ENCODE peak calls at places on chromosomes 1 and 21, in four cellular contexts. X, V, B and G are unnamed samples.

GRCh38 chr1:229184066-229184465 is 86.8 kb upstream of the RAB4A start:
- DNase-seq in X (no peak), V (no peak), B (no peak), G (no peak)

GRCh38 chr1:220045356-220046051 is 801 bp downstream of the EPRS1 start:
- DNase-seq in X (no peak), V (no peak), B (no peak), G (no peak)

GRCh38 chr21:28464095-28464494 is 528.6 kb downstream of the LTN1 start:
- DNase-seq in X (no peak), V (no peak), B (no peak), G (no peak)

GRCh38 chr21:42649122-42650032 is 4.0 kb upstream of the PDE9A start:
- DNase-seq in X (no peak), V (no peak), B (no peak), G (no peak)

GRCh38 chr1:40986929-40987328 is 7.4 kb downstream of the CTPS1 start:
- DNase-seq in X (no peak), V (no peak), B (no peak), G (no peak)

GRCh38 chr1:228646717-228647522 is 88.4 kb upstream of the RHOU start:
- DNase-seq in X (peak; percentile 51), V (peak; percentile 27), B (peak; percentile 34), G (peak; percentile 17)

GRCh38 chr21:46347791-46348381 is 23.9 kb downstream of the PCNT start:
- DNase-seq in X (no peak), V (no peak), B (no peak), G (no peak)

GRCh38 chr21:44801468-44802395 is at the start of gene UBE2G2:
- DNase-seq in X (peak; percentile 82), V (peak; percentile 83), B (peak; percentile 77), G (peak; percentile 81)

GRCh38 chr1:162709870-162710269 is 77.6 kb downstream of the DDR2 start:
- DNase-seq in X (no peak), V (no peak), B (no peak), G (no peak)

GRCh38 chr21:41638201-41638790 is 128.6 kb downstream of the RIPK4 start:
- DNase-seq in X (no peak), V (no peak), B (no peak), G (no peak)

GRCh38 chr1:66258404-66259105 is 275.4 kb upstream of the SGIP1 start:
- DNase-seq in X (no peak), V (no peak), B (no peak), G (no peak)

GRCh38 chr1:184975208-184975875 is 1.0 kb upstream of the NIBAN1 start:
- DNase-seq in X (no peak), V (no peak), B (no peak), G (no peak)

GRCh38 chr1:145690587-145691558 is 16.3 kb downstream of the PDZK1 start:
- DNase-seq in X (no peak), V (no peak), B (no peak), G (no peak)

GRCh38 chr1:110060034-110060661 is 10.3 kb downstream of the ALX3 start:
- DNase-seq in X (no peak), V (peak; percentile 60), B (no peak), G (peak; percentile 60)

GRCh38 chr1:157141212-157141855 is 3.1 kb upstream of the ETV3 start:
- DNase-seq in X (no peak), V (no peak), B (no peak), G (no peak)

GRCh38 chr1:85502171-85502570 is 37.2 kb upstream of the DDAH1 start:
- DNase-seq in X (no peak), V (no peak), B (no peak), G (no peak)

GRCh38 chr1:87953109-87953508 is 624.4 kb downstream of the LMO4 start:
- DNase-seq in X (no peak), V (no peak), B (no peak), G (no peak)

GRCh38 chr1:177310326-177310725 is 139.6 kb downstream of the BRINP2 start:
- DNase-seq in X (no peak), V (no peak), B (no peak), G (no peak)

GRCh38 chr1:206010101-206010500 is 6.9 kb upstream of the RAB7B start:
- DNase-seq in X (no peak), V (no peak), B (no peak), G (no peak)

GRCh38 chr1:116396769-116397168 is 23.7 kb downstream of the ATP1A1 start:
- DNase-seq in X (no peak), V (no peak), B (no peak), G (no peak)

GRCh38 chr1:184970691-184971161 is 3.6 kb downstream of the NIBAN1 start:
- DNase-seq in X (no peak), V (no peak), B (no peak), G (no peak)

GRCh38 chr1:193543259-193543658 is 356.8 kb upstream of the B3GALT2 start:
- DNase-seq in X (no peak), V (peak; percentile 53), B (no peak), G (no peak)

GRCh38 chr1:51323778-51324177 is 6.6 kb downstream of the TTC39A start:
- DNase-seq in X (no peak), V (no peak), B (no peak), G (no peak)

GRCh38 chr1:198253668-198254067 is 96.9 kb downstream of the NEK7 start:
- DNase-seq in X (no peak), V (no peak), B (no peak), G (no peak)

DNA sequence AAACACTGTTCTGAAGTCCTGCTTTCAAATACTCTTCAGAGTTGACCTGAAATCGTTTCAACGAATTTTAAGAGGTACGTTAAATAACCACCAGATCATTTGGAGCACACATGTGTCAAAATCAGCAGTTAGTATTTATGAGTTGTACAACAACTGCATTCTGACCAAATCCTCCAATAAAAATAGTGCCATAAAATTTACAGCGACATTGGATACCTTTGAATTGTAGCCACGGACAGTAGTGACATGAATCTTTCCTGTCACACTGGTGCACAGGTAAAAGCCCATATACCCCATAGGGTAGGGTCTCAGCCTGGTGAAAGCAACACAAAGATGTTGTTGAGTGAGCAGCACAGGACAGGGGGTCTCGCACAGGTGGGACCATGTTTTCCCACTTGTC is 121.5 kb downstream of the CLIC6 start:
- DNase-seq in X (no peak), V (no peak), B (no peak), G (no peak)
- H3K4me1 ChIP-seq in X (peaks cover 12% of the 10 kb centered on the region), V (peaks cover 5% of the 10 kb centered on the region), B (peaks cover 7% of the 10 kb centered on the region), G (no peaks in the 10 kb centered on the region)

GRCh38 chr1:61079898-61080336 is 2.4 kb upstream of the NFIA start:
- DNase-seq in X (peak; percentile 43), V (peak; percentile 90), B (peak; percentile 68), G (no peak)
- TF ChIP-seq CTCF in X (no peak), V (no peak), B (no peak), G (no peak)

DNA sequence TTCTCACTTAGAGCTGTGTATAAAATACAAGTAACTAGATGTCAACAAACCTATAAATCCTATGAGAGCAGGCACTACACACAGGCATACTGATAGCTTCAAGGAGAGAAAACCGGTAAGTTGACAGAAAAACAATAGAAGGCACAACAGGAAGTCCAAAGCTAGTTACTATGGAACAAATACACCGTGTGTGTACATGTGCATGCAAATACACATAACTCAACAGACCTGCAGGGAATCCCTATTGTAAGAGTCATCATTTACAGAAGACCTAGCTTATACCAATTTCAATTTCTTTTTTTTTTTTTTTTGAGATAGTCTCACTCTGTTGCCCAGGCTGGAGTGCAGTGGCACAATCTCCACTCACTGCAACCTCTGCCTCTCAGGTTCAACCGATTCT is 26.3 kb downstream of the JAK1 start:
- DNase-seq in X (no peak), V (no peak), B (no peak), G (no peak)
- H3K4me1 ChIP-seq in X (no peaks in the 10 kb centered on the region), V (peaks cover 3% of the 10 kb centered on the region), B (peaks cover 34% of the 10 kb centered on the region), G (peaks cover 62% of the 10 kb centered on the region)

GRCh38 chr1:20683614-20684013 is 22.4 kb upstream of the DDOST start:
- DNase-seq in X (no peak), V (no peak), B (no peak), G (no peak)

GRCh38 chr1:20682571-20683236 is 21.5 kb upstream of the DDOST start:
- DNase-seq in X (no peak), V (no peak), B (no peak), G (no peak)

GRCh38 chr1:20684050-20684620 is 23.0 kb upstream of the DDOST start:
- DNase-seq in X (no peak), V (no peak), B (no peak), G (no peak)

GRCh38 chr1:20680269-20680668 is 19.1 kb upstream of the DDOST start:
- DNase-seq in X (no peak), V (no peak), B (no peak), G (no peak)

DNA sequence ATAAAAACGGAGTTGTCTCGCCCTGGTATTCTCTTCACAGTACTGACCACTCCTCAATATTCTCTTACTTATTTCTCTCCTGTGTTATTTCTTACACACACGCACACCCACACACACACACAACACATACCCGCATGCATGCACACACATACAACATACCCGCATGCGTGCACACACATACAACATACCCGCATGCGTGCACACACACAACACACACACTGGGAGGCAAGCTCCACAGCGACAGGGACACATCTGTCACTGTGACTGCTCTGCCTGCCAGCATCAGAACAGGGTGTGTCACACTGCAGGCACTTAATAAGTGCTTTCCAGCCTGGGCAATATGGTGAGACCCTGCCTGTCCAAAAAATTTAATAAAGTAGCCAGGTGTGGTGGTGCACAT is 20.8 kb upstream of the DDOST start:
- DNase-seq in X (no peak), V (no peak), B (no peak), G (no peak)
- TF ChIP-seq CTCF in X (no peak), V (no peak), B (no peak), G (no peak)

GRCh38 chr1:174001573-174001972 is 20.6 kb downstream of the RC3H1 start:
- DNase-seq in X (no peak), V (no peak), B (no peak), G (no peak)
- H3K4me1 ChIP-seq in X (no peaks in the 10 kb centered on the region), V (peaks cover 17% of the 10 kb centered on the region), B (peaks cover 11% of the 10 kb centered on the region), G (peaks cover 12% of the 10 kb centered on the region)